ENCODE peak calls at places on chromosomes 5 and 9, in five cellular contexts. V is tibial artery; N is gastrocnemius medialis; Z is ascending aorta; W is CD4-positive, CD25-positive, alpha-beta regulatory T cell. L is an unnamed sample.

GRCh38 chr5:149367249-149367971 is 9.6 kb downstream of the PCYOX1L start:
- DNase-seq in N (no peak), V (no peak), W (peak; percentile 27), Z (peak; percentile 86), L (peak; percentile 25)

GRCh38 chr9:34898846-34899245 is 59.2 kb upstream of the PHF24 start:
- DNase-seq in V (no peak), N (no peak), W (no peak), Z (no peak), L (no peak)

GRCh38 chr9:90169490-90169889 is 473.1 kb downstream of the DIRAS2 start:
- DNase-seq in V (no peak), W (no peak), Z (no peak), N (no peak), L (no peak)

GRCh38 chr9:92295827-92296258 is 2.3 kb upstream of the IARS1 start:
- DNase-seq in V (no peak), W (no peak), N (no peak), Z (no peak), L (no peak)

GRCh38 chr9:86644315-86645034 is 290.3 kb upstream of the TUT7 start:
- DNase-seq in N (no peak), Z (no peak), W (no peak), V (no peak), L (no peak)

GRCh38 chr5:112412370-112412769 is 6.7 kb downstream of the EPB41L4A start:
- DNase-seq in N (no peak), V (no peak), W (no peak), Z (no peak), L (no peak)

GRCh38 chr5:147759441-147759840 is 23.1 kb downstream of the JAKMIP2 start:
- DNase-seq in N (no peak), V (no peak), W (no peak), Z (no peak), L (no peak)

GRCh38 chr5:849651-850301 is 1.0 kb downstream of the ZDHHC11 start:
- DNase-seq in W (no peak), N (peak; percentile 12), V (peak; percentile 13), Z (no peak), L (no peak)

GRCh38 chr9:36280989-36281388 is 22.7 kb upstream of the GNE start:
- DNase-seq in V (no peak), W (no peak), N (no peak), Z (no peak), L (no peak)

GRCh38 chr5:145360936-145361335 is 474.2 kb downstream of the PRELID2 start:
- DNase-seq in N (no peak), V (no peak), W (no peak), Z (no peak), L (no peak)

GRCh38 chr5:106860398-106861044 is 810.2 kb downstream of the EFNA5 start:
- DNase-seq in Z (no peak), N (no peak), V (no peak), W (no peak), L (no peak)

GRCh38 chr5:106853266-106853665 is 817.5 kb downstream of the EFNA5 start:
- DNase-seq in W (no peak), N (no peak), Z (no peak), V (no peak), L (no peak)

GRCh38 chr5:106862450-106863193 is 808.1 kb downstream of the EFNA5 start:
- DNase-seq in V (no peak), Z (no peak), N (no peak), W (no peak), L (no peak)

GRCh38 chr5:106854941-106855340 is 815.8 kb downstream of the EFNA5 start:
- DNase-seq in Z (no peak), N (no peak), V (no peak), W (no peak), L (no peak)

DNA sequence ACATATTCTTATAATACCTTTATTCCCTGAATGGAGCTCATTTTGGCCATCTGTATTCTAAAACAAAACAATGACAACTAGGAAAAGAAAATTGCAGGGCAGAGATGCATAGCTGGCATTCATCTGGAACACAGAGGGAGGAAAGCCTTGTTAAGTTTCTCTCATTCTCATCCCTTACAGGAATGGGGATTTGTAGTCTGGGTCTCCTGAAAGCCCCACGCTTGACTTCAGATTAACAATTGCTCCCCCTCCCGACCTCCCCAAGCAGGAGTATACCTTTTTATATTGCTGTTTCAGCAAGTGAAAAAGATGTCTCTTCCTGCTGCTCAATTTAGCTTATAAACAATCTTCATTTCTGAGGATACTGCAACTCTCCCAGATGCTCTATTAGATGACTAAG is 812.1 kb downstream of the EFNA5 start:
- DNase-seq in W (no peak), N (no peak), V (no peak), Z (no peak), L (no peak)
- H3K27ac ChIP-seq in W (no peak overlapping the region), N (no peak overlapping the region), V (no peak overlapping the region), Z (no peak overlapping the region), L (no peak overlapping the region)

GRCh38 chr5:38431242-38431853 is 125.1 kb downstream of the LIFR start:
- DNase-seq in V (no peak), Z (no peak), N (no peak), W (no peak), L (no peak)

GRCh38 chr5:38434981-38435710 is 121.3 kb downstream of the LIFR start:
- DNase-seq in N (no peak), W (no peak), V (no peak), Z (no peak), L (no peak)

GRCh38 chr5:38438757-38439156 is 117.7 kb downstream of the LIFR start:
- DNase-seq in Z (no peak), W (no peak), V (no peak), N (no peak), L (no peak)

DNA sequence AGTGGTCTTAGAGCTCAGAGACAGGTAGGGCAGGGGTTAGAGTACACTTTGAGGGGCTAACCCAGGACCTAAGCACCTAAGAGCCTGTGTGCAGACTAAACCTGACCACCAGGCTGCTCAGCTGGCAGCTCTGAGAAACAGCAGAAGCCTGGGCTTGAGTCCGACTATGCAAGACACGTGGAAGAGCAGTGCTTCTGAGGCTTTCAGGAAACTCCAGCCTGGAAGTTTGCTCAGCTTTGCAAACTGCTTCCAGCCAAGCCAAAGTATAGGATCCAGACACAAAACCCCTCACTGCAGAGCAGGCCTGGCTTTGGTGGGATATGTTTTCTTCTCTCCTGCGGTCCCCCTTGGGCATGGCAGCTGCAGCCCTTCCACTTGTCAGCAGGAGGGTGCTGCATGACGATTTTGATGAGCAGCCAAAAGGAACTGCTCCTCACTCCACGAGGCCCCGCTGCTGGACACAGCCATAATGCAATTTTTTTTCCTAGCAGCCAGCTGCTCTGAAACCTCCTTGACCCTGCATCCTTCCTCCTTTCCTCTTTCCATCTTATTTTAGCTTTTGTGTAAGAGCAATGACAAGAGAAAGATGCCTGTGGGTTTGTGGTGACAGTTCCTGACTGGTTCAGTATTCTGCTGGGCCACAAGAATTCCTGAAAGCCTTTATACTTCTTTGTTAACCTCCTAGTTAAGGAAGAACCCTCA is 123.1 kb downstream of the LIFR start:
- DNase-seq in W (no peak), Z (no peak), N (no peak), V (no peak), L (no peak)
- H3K27ac ChIP-seq in W (no peak overlapping the region), Z (peak overlapping the region; percentile 28), N (no peak overlapping the region), V (peak overlapping the region; percentile 43), L (no peak overlapping the region)

DNA sequence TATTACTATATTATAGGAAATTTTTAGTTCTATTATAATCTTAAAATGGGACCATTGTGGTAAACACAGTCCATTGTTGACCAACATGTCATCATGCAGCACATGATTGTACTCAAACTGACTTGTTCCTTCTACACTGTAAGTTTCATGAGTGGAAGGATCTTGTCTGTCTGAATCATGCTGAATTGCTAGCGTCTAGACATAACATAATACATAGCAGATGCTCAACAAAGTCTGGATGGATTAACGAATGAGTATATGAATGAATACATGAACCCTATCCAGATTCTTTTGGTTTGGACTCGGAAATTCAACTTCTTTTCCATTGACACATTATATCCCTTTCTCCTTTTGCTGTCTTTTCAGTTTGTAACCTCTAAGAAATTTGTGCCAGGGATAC is 429.2 kb upstream of the SGCD start:
- DNase-seq in V (no peak), N (no peak), Z (no peak), W (no peak), L (no peak)
- H3K27ac ChIP-seq in V (no peak overlapping the region), N (no peak overlapping the region), Z (no peak overlapping the region), W (no peak overlapping the region), L (no peak overlapping the region)

DNA sequence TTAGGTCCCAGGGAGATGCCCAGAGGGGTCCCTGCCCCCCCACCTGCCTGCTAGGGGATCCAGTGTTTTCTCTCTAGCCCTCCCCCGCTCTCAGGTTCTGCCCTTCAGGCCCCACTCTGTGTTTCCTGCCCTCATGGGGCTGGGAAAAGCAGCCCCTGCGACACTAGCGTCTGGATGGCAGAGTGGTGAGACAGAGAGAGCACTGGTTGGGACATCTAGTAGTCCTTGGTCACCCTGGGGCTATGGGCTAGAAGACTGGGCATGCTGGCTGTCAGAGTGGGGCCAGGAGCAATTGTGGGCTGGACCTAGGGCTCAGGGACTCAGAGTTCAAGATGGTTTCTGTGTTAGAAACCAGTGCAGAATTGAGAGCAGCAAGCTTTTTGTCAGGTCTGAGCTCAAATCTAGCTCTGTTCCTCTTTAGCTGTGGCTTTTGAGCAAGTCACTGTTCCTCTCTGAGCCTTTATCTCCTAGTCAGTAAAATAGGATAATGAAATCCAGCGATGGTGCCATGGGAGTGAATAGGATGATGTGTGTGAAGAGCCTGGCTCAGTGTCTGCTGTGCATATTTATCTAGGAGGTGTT is 39.0 kb downstream of the RGS3 start:
- DNase-seq in Z (no peak), W (no peak), N (no peak), V (no peak), L (no peak)
- H3K27ac ChIP-seq in Z (peak overlapping the region; percentile 96), W (no peak overlapping the region), N (no peak overlapping the region), V (peak overlapping the region; percentile 71), L (no peak overlapping the region)

GRCh38 chr9:1980387-1980786 is 34.8 kb upstream of the SMARCA2 start:
- DNase-seq in Z (no peak), W (no peak), N (no peak), V (no peak), L (no peak)
- H3K27ac ChIP-seq in Z (no peak overlapping the region), W (no peak overlapping the region), N (no peak overlapping the region), V (no peak overlapping the region), L (no peak overlapping the region)

GRCh38 chr9:2809692-2810423 is 34.0 kb downstream of the PUM3 start:
- DNase-seq in Z (peak; percentile 67), V (no peak), W (no peak), N (no peak), L (no peak)
- H3K27ac ChIP-seq in Z (peak overlapping the region; percentile 83), V (peak overlapping the region; percentile 57), W (no peak overlapping the region), N (no peak overlapping the region), L (no peak overlapping the region)

GRCh38 chr5:107548477-107548876 is 122.3 kb downstream of the EFNA5 start:
- DNase-seq in V (no peak), N (no peak), Z (no peak), W (no peak), L (no peak)

GRCh38 chr5:107554776-107555424 is 115.8 kb downstream of the EFNA5 start:
- DNase-seq in Z (no peak), N (no peak), W (no peak), V (no peak), L (no peak)

GRCh38 chr5:107553063-107553676 is 117.6 kb downstream of the EFNA5 start:
- DNase-seq in V (no peak), N (no peak), W (no peak), Z (no peak), L (no peak)

GRCh38 chr5:107549567-107549966 is 121.2 kb downstream of the EFNA5 start:
- DNase-seq in V (no peak), W (no peak), Z (no peak), N (no peak), L (no peak)

DNA sequence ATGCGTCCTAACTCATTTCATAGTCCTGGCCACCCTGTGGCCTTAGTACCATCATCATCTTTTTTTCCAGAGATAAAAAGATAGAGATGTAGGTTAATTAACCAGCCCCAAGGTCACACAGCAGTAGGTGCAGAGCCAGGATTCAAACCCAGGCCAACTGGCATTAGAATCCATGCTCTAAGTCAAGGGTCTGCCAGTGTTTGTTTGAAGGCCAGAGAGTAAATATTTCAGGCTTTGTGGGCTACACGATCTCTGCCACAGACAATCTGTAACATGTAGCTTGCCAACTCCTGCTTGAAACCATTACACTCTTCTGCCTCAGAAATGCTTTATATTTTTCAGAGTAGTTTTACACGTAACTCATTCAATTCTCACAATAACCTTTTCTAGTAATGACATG is 119.6 kb downstream of the EFNA5 start:
- DNase-seq in Z (no peak), W (no peak), N (no peak), V (no peak), L (no peak)
- H3K27ac ChIP-seq in Z (no peak overlapping the region), W (no peak overlapping the region), N (no peak overlapping the region), V (no peak overlapping the region), L (no peak overlapping the region)